ENCODE peak calls at places on chromosomes 16 and 17, in four cellular contexts. One of them, this sample, is unnamed.

GRCh38 chr17:82358467-82359350 is at the start of gene TEX19:
- DNase-seq in left ventricle myocardium inferior: no peak
- DNase-seq in fibroblast of lung: no peak
- DNase-seq in tibial artery: no peak
- DNase-seq in this sample: no peak

GRCh38 chr16:27408012-27408601 is 6.1 kb downstream of the IL21R start:
- DNase-seq in fibroblast of lung: peak
- DNase-seq in left ventricle myocardium inferior: no peak
- DNase-seq in tibial artery: no peak
- DNase-seq in this sample: no peak

GRCh38 chr16:56102159-56102798 is 89.0 kb upstream of the GNAO1 start:
- DNase-seq in left ventricle myocardium inferior: peak
- DNase-seq in tibial artery: no peak
- DNase-seq in fibroblast of lung: peak
- DNase-seq in this sample: no peak

GRCh38 chr17:17681744-17682292 is 560 bp downstream of the RAI1 start:
- DNase-seq in fibroblast of lung: no peak
- DNase-seq in tibial artery: no peak
- DNase-seq in left ventricle myocardium inferior: peak
- DNase-seq in this sample: no peak

GRCh38 chr17:48841395-48841831 is 10.6 kb downstream of the CALCOCO2 start:
- DNase-seq in tibial artery: no peak
- DNase-seq in left ventricle myocardium inferior: no peak
- DNase-seq in fibroblast of lung: peak
- DNase-seq in this sample: no peak

GRCh38 chr17:18182978-18183333 is 672 bp upstream of the ALKBH5 start:
- DNase-seq in fibroblast of lung: no peak
- DNase-seq in tibial artery: peak
- DNase-seq in left ventricle myocardium inferior: peak
- DNase-seq in this sample: peak

GRCh38 chr17:42294469-42295398 is 6.4 kb downstream of the STAT5A start:
- DNase-seq in left ventricle myocardium inferior: no peak
- DNase-seq in fibroblast of lung: no peak
- DNase-seq in tibial artery: peak
- DNase-seq in this sample: no peak

GRCh38 chr17:50893183-50893993 is 27.2 kb upstream of the TOB1 start:
- DNase-seq in tibial artery: peak
- DNase-seq in fibroblast of lung: peak
- DNase-seq in left ventricle myocardium inferior: no peak
- DNase-seq in this sample: peak

GRCh38 chr16:84924339-84925091 is 86.8 kb downstream of the ZDHHC7 start:
- DNase-seq in fibroblast of lung: peak
- DNase-seq in left ventricle myocardium inferior: peak
- DNase-seq in tibial artery: no peak
- DNase-seq in this sample: no peak

GRCh38 chr16:35146723-35147458 is 1687.5 kb downstream of the TP53TG3F start:
- DNase-seq in left ventricle myocardium inferior: no peak
- DNase-seq in tibial artery: no peak
- DNase-seq in fibroblast of lung: no peak
- DNase-seq in this sample: no peak

GRCh38 chr17:2214047-2214717 is 89.4 kb downstream of the SMG6 start:
- DNase-seq in tibial artery: peak
- DNase-seq in left ventricle myocardium inferior: peak
- DNase-seq in fibroblast of lung: peak
- DNase-seq in this sample: peak

GRCh38 chr17:79109584-79109983 is 35.0 kb downstream of the ENGASE start:
- DNase-seq in tibial artery: no peak
- DNase-seq in fibroblast of lung: no peak
- DNase-seq in left ventricle myocardium inferior: no peak
- DNase-seq in this sample: no peak

GRCh38 chr16:3793161-3793576 is 75.8 kb upstream of the TRAP1 start:
- DNase-seq in left ventricle myocardium inferior: peak
- DNase-seq in tibial artery: peak
- DNase-seq in fibroblast of lung: peak
- DNase-seq in this sample: peak

GRCh38 chr17:50257574-50258224 is 16.6 kb upstream of the TMEM92 start:
- DNase-seq in fibroblast of lung: no peak
- DNase-seq in left ventricle myocardium inferior: no peak
- DNase-seq in tibial artery: peak
- DNase-seq in this sample: no peak

GRCh38 chr17:1588781-1589585 is 26.4 kb upstream of the PITPNA start:
- DNase-seq in left ventricle myocardium inferior: no peak
- DNase-seq in tibial artery: no peak
- DNase-seq in fibroblast of lung: peak
- DNase-seq in this sample: no peak

GRCh38 chr17:70420876-70421445 is 251.6 kb downstream of the KCNJ2 start:
- DNase-seq in tibial artery: no peak
- DNase-seq in fibroblast of lung: no peak
- DNase-seq in left ventricle myocardium inferior: no peak
- DNase-seq in this sample: no peak

GRCh38 chr16:22370038-22370541 is 4.3 kb downstream of the CDR2 start:
- DNase-seq in left ventricle myocardium inferior: no peak
- DNase-seq in fibroblast of lung: peak
- DNase-seq in tibial artery: no peak
- DNase-seq in this sample: no peak

GRCh38 chr17:63842173-63842539 is 329 bp downstream of the SMARCD2 start:
- DNase-seq in fibroblast of lung: peak
- DNase-seq in tibial artery: peak
- DNase-seq in left ventricle myocardium inferior: peak
- DNase-seq in this sample: no peak

GRCh38 chr17:18187816-18188761 is 4.5 kb downstream of the ALKBH5 start:
- DNase-seq in tibial artery: no peak
- DNase-seq in fibroblast of lung: peak
- DNase-seq in left ventricle myocardium inferior: peak
- DNase-seq in this sample: peak

GRCh38 chr17:74442670-74443515 is 11.0 kb downstream of the GPRC5C start:
- DNase-seq in left ventricle myocardium inferior: peak
- DNase-seq in fibroblast of lung: peak
- DNase-seq in tibial artery: peak
- DNase-seq in this sample: peak

GRCh38 chr17:47275245-47275984 is 21.8 kb downstream of the ITGB3 start:
- DNase-seq in tibial artery: peak
- DNase-seq in left ventricle myocardium inferior: peak
- DNase-seq in fibroblast of lung: peak
- DNase-seq in this sample: no peak

GRCh38 chr17:49565948-49566491 is 9.7 kb upstream of the NXPH3 start:
- DNase-seq in fibroblast of lung: peak
- DNase-seq in tibial artery: peak
- DNase-seq in left ventricle myocardium inferior: peak
- DNase-seq in this sample: no peak

GRCh38 chr17:46812624-46813318 is 5.7 kb downstream of the WNT3 start:
- DNase-seq in tibial artery: no peak
- DNase-seq in left ventricle myocardium inferior: no peak
- DNase-seq in fibroblast of lung: no peak
- DNase-seq in this sample: no peak

GRCh38 chr17:78129385-78130079 is 977 bp upstream of the TMC6 start:
- DNase-seq in fibroblast of lung: no peak
- DNase-seq in tibial artery: no peak
- DNase-seq in left ventricle myocardium inferior: no peak
- DNase-seq in this sample: no peak

GRCh38 chr17:67491009-67491677 is 114.1 kb downstream of the PITPNC1 start:
- DNase-seq in fibroblast of lung: peak
- DNase-seq in tibial artery: peak
- DNase-seq in left ventricle myocardium inferior: peak
- DNase-seq in this sample: no peak
- H3K27ac ChIP-seq in fibroblast of lung: peak
- H3K27ac ChIP-seq in tibial artery: peak
- H3K27ac ChIP-seq in left ventricle myocardium inferior: peak
- H3K27ac ChIP-seq in this sample: no peak

GRCh38 chr16:52591441-52592215 is 44.7 kb upstream of the TOX3 start:
- DNase-seq in left ventricle myocardium inferior: no peak
- DNase-seq in tibial artery: no peak
- DNase-seq in fibroblast of lung: no peak
- DNase-seq in this sample: no peak
- H3K27ac ChIP-seq in left ventricle myocardium inferior: no peak
- H3K27ac ChIP-seq in tibial artery: no peak
- H3K27ac ChIP-seq in fibroblast of lung: no peak
- H3K27ac ChIP-seq in this sample: no peak

DNA sequence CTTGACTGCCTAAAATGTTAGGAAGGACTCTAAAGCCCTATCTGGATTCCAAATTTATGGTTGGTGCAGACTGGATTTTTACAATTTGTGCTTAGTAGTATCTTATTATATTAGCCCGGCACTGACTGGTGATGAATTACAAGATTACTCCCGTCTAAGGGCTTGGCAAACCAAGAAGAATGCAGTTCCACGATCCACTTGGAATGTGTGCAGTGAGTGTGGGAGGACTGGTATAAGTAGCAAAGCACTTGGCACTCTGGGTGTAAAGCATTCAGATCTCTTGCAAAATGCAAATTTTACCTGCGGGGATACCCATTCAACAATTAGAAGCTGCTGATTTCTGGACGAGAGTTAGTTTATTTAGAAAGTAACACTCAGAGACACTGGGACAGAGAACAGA is 539.3 kb downstream of the MAF start:
- DNase-seq in fibroblast of lung: no peak
- DNase-seq in left ventricle myocardium inferior: no peak
- DNase-seq in tibial artery: no peak
- DNase-seq in this sample: no peak
- H3K27ac ChIP-seq in fibroblast of lung: no peak
- H3K27ac ChIP-seq in left ventricle myocardium inferior: no peak
- H3K27ac ChIP-seq in tibial artery: no peak
- H3K27ac ChIP-seq in this sample: no peak

GRCh38 chr16:77387075-77387474 is 47.8 kb downstream of the ADAMTS18 start:
- DNase-seq in fibroblast of lung: no peak
- DNase-seq in tibial artery: no peak
- DNase-seq in left ventricle myocardium inferior: no peak
- DNase-seq in this sample: no peak
- H3K27ac ChIP-seq in fibroblast of lung: no peak
- H3K27ac ChIP-seq in tibial artery: no peak
- H3K27ac ChIP-seq in left ventricle myocardium inferior: no peak
- H3K27ac ChIP-seq in this sample: no peak

DNA sequence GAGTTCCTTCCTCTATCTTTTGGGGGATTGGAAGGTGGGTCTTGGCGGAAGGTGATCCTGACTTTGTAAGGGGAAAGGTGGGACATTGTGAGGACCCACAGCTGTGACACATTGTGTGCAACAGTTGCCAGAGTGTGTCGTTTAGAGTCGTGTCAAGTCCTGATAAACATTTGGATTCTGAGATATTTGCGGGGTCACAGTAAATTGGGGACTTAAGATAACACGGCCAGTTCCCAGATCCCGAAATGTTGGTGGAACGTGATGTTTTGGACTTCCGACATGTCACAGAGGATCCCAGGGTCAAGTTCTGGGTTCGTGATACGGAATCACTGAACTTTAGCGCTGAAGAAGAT is 648 bp downstream of the ATAD5 start:
- DNase-seq in fibroblast of lung: no peak
- DNase-seq in tibial artery: no peak
- DNase-seq in left ventricle myocardium inferior: no peak
- DNase-seq in this sample: no peak
- H3K27ac ChIP-seq in fibroblast of lung: peak
- H3K27ac ChIP-seq in tibial artery: no peak
- H3K27ac ChIP-seq in left ventricle myocardium inferior: no peak
- H3K27ac ChIP-seq in this sample: no peak

GRCh38 chr16:2512920-2513404 is 790 bp upstream of the ATP6V0C start:
- DNase-seq in left ventricle myocardium inferior: no peak
- DNase-seq in fibroblast of lung: no peak
- DNase-seq in tibial artery: no peak
- DNase-seq in this sample: no peak
- H3K27ac ChIP-seq in left ventricle myocardium inferior: peak
- H3K27ac ChIP-seq in fibroblast of lung: no peak
- H3K27ac ChIP-seq in tibial artery: peak
- H3K27ac ChIP-seq in this sample: no peak

DNA sequence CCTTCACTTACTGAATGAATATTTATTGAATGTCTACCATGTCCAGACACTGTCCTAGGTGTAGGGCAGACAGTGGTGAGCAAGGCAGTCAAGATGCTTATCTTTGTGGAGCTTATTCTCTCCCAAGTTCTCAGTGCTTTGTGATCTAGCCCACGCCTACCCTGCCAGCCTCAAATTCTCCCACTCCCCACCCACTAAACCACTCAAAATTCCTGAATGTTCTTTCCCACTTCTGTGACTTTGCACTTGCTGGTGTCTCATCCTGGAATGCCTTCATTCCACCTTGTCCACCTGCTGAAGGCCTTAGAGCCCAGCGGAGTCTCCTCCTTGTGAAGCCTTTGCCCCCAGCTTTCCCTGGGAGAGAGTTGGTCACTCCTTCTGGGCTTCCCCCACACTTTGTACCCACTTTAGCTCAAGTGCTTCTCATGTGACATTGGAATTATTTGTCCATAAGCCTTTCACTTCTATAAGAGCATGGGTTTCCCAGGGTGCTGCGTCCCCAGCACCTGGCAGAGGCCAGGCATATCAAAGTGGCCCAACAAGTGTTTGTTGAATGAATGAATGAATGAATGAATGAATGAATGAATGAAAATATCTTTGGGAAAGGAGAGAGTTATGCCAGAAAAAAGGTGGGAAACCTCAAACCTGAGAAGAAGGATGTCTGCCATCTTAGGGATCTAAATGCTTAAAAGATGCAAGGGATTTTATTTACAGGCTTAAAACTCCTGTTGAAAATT is 23.0 kb downstream of the CCDC182 start:
- DNase-seq in left ventricle myocardium inferior: no peak
- DNase-seq in tibial artery: peak
- DNase-seq in fibroblast of lung: no peak
- DNase-seq in this sample: no peak
- H3K27ac ChIP-seq in left ventricle myocardium inferior: no peak
- H3K27ac ChIP-seq in tibial artery: no peak
- H3K27ac ChIP-seq in fibroblast of lung: no peak
- H3K27ac ChIP-seq in this sample: no peak

GRCh38 chr17:10156579-10157488 is 41.6 kb downstream of the GAS7 start:
- DNase-seq in left ventricle myocardium inferior: peak
- DNase-seq in fibroblast of lung: no peak
- DNase-seq in tibial artery: peak
- DNase-seq in this sample: no peak

GRCh38 chr17:10151667-10152496 is 46.5 kb downstream of the GAS7 start:
- DNase-seq in left ventricle myocardium inferior: no peak
- DNase-seq in fibroblast of lung: no peak
- DNase-seq in tibial artery: peak
- DNase-seq in this sample: no peak

GRCh38 chr17:10155334-10156081 is 42.9 kb downstream of the GAS7 start:
- DNase-seq in left ventricle myocardium inferior: no peak
- DNase-seq in fibroblast of lung: peak
- DNase-seq in tibial artery: no peak
- DNase-seq in this sample: no peak

GRCh38 chr17:10161392-10161791 is 37.0 kb downstream of the GAS7 start:
- DNase-seq in tibial artery: no peak
- DNase-seq in fibroblast of lung: no peak
- DNase-seq in left ventricle myocardium inferior: no peak
- DNase-seq in this sample: no peak

DNA sequence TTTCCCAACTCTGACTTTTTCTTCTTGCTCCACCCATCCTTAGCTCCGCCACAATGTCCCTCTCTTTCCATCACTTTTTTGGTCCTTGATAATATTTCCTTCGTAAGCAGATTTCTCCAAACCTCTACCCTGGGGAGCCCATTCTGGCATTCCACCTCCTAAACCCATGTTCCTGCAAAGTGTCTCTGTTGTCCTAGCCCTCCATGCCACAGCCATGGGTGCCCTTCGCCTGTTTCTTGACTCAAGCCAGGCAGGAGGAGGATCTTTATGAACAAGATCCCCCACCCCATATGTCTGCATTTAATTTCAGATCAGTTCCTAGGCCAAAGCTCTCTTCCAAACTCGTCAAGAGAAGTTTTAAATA is 42.3 kb downstream of the GAS7 start:
- DNase-seq in tibial artery: no peak
- DNase-seq in left ventricle myocardium inferior: no peak
- DNase-seq in fibroblast of lung: no peak
- DNase-seq in this sample: no peak
- H3K27ac ChIP-seq in tibial artery: no peak
- H3K27ac ChIP-seq in left ventricle myocardium inferior: peak
- H3K27ac ChIP-seq in fibroblast of lung: no peak
- H3K27ac ChIP-seq in this sample: no peak

GRCh38 chr16:66621973-66622372 is 17.5 kb downstream of the CMTM3 start:
- DNase-seq in fibroblast of lung: no peak
- DNase-seq in left ventricle myocardium inferior: no peak
- DNase-seq in tibial artery: no peak
- DNase-seq in this sample: no peak
- H3K27ac ChIP-seq in fibroblast of lung: no peak
- H3K27ac ChIP-seq in left ventricle myocardium inferior: no peak
- H3K27ac ChIP-seq in tibial artery: no peak
- H3K27ac ChIP-seq in this sample: no peak